ENCODE peak calls at places on chromosomes 4 and X, in five cellular contexts. E, N, P, H and F are unnamed samples.

GRCh38 chr4:1010522-1011021 is 854 bp upstream of the FGFRL1 start:
- DNase-seq in P (no peak), E (peak; percentile 63), N (peak; percentile 90), H (peak; percentile 91), F (peak; percentile 40)

GRCh38 chrX:49172280-49172780 is 632 bp downstream of the PLP2 start:
- DNase-seq in P (peak; percentile 83), H (peak; percentile 92), N (peak; percentile 90), E (peak; percentile 74), F (peak; percentile 57)

GRCh38 chrX:83508006-83508405 is at the start of gene POU3F4:
- DNase-seq in E (no peak), P (no peak), N (peak; percentile 76), H (no peak), F (peak; percentile 45)

GRCh38 chrX:21715825-21716224 is 42.1 kb downstream of the SMPX start:
- DNase-seq in N (no peak), P (no peak), E (no peak), H (no peak), F (no peak)

GRCh38 chr4:11497212-11497806 is 68.6 kb upstream of the HS3ST1 start:
- DNase-seq in E (no peak), H (no peak), N (no peak), P (no peak), F (peak; percentile 26)

GRCh38 chr4:34193451-34194154 is 2050.7 kb downstream of the ARAP2 start:
- DNase-seq in N (no peak), H (no peak), E (no peak), P (no peak), F (no peak)

GRCh38 chr4:182741054-182741453 is 176.1 kb downstream of the DCTD start:
- DNase-seq in E (no peak), P (no peak), N (no peak), H (no peak), F (no peak)

GRCh38 chr4:4333265-4333706 is 43.2 kb downstream of the ZBTB49 start:
- DNase-seq in P (no peak), E (peak; percentile 49), N (peak; percentile 60), H (peak; percentile 85), F (no peak)

GRCh38 chr4:105619193-105619931 is 66.9 kb downstream of the ARHGEF38 start:
- DNase-seq in P (no peak), H (peak; percentile 84), E (peak; percentile 96), N (peak; percentile 66), F (no peak)

GRCh38 chr4:142408003-142408441 is 438.1 kb downstream of the INPP4B start:
- DNase-seq in E (no peak), N (no peak), P (no peak), H (no peak), F (peak; percentile 35)

GRCh38 chr4:3522651-3523050 is 9.6 kb downstream of the LRPAP1 start:
- DNase-seq in N (peak; percentile 36), P (no peak), H (no peak), E (no peak), F (no peak)

GRCh38 chrX:46559062-46559461 is 13.8 kb upstream of the ZNF674 start:
- DNase-seq in N (no peak), P (no peak), H (no peak), E (no peak), F (no peak)

GRCh38 chr4:8820178-8821102 is 51.2 kb downstream of the HMX1 start:
- DNase-seq in N (peak; percentile 32), H (peak; percentile 66), E (peak; percentile 14), P (peak; percentile 68), F (no peak)

GRCh38 chr4:36026348-36026747 is 218.0 kb downstream of the ARAP2 start:
- DNase-seq in P (no peak), E (no peak), H (no peak), N (no peak), F (peak; percentile 2)

GRCh38 chrX:93875621-93876282 is 201.7 kb downstream of the FAM133A start:
- DNase-seq in E (peak; percentile 45), H (no peak), P (no peak), N (no peak), F (no peak)

GRCh38 chr4:83629945-83630684 is 94.2 kb downstream of the GPAT3 start:
- DNase-seq in E (peak; percentile 47), N (peak; percentile 70), H (no peak), P (no peak), F (no peak)

GRCh38 chrX:48938721-48939416 is 18.5 kb downstream of the OTUD5 start:
- DNase-seq in E (no peak), P (no peak), N (no peak), H (peak; percentile 87), F (no peak)

GRCh38 chr4:22573198-22573597 is 57.3 kb upstream of the ADGRA3 start:
- DNase-seq in H (no peak), N (peak; percentile 88), P (no peak), E (peak; percentile 76), F (no peak)

GRCh38 chrX:153885208-153885787 is 675 bp downstream of the L1CAM start:
- DNase-seq in H (no peak), N (no peak), E (no peak), P (no peak), F (no peak)

GRCh38 chrX:24292358-24292757 is 21.5 kb downstream of the SUPT20HL2 start:
- DNase-seq in E (no peak), P (no peak), H (no peak), N (peak; percentile 84), F (no peak)
- TF ChIP-seq POLR2AphosphoS5 in E (peak; percentile 12), P (no peak), H (no peak), N (peak; percentile 75), F (no peak)

GRCh38 chr4:75745721-75746199 is 21.4 kb downstream of the USO1 start:
- DNase-seq in N (no peak), P (no peak), E (no peak), H (no peak), F (no peak)

GRCh38 chr4:75742451-75742850 is 18.1 kb downstream of the USO1 start:
- DNase-seq in P (no peak), E (no peak), H (no peak), N (no peak), F (no peak)

GRCh38 chr4:75741027-75741426 is 16.6 kb downstream of the USO1 start:
- DNase-seq in H (no peak), E (no peak), P (no peak), N (no peak), F (no peak)

DNA sequence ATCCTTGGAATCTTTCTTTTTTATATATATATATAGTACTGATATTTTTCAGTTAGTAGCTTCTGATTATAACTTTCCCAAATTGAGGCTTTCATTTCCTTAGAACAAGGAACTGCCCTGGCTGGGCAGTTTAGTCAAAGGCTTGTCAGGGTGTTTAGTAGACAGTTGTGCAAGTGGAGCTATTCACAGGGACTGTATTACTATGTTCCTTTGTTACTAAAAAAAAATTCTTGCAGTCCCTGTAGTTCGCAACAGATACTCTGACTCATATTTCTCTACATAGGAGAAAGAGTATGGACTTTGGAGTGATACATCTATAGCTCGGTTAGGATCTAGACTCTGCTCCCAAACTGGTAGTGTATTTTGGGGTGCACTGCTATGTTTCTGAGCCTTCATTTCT is 20.8 kb downstream of the USO1 start:
- DNase-seq in P (no peak), N (no peak), E (no peak), H (no peak), F (no peak)
- TF ChIP-seq POLR2AphosphoS5 in P (no peak), N (no peak), E (no peak), H (no peak), F (no peak)

GRCh38 chr4:2413821-2414610 is 4.4 kb downstream of the ZFYVE28 start:
- DNase-seq in E (peak; percentile 38), H (peak; percentile 79), P (no peak), N (no peak), F (peak; percentile 63)

GRCh38 chr4:2415213-2415612 is 3.2 kb downstream of the ZFYVE28 start:
- DNase-seq in E (no peak), P (no peak), H (no peak), N (no peak), F (no peak)

GRCh38 chr4:2412534-2412884 is 5.9 kb downstream of the ZFYVE28 start:
- DNase-seq in E (peak; percentile 40), P (no peak), N (no peak), H (peak; percentile 49), F (no peak)

GRCh38 chr4:2411786-2412510 is 6.5 kb downstream of the ZFYVE28 start:
- DNase-seq in H (no peak), P (no peak), E (no peak), N (no peak), F (no peak)

GRCh38 chr4:2412885-2413716 is 5.3 kb downstream of the ZFYVE28 start:
- DNase-seq in H (peak; percentile 93), N (peak; percentile 87), P (no peak), E (peak; percentile 90), F (peak; percentile 92)
- TF ChIP-seq POLR2AphosphoS5 in H (peak; percentile 73), N (no peak), P (peak; percentile 20), E (no peak), F (peak; percentile 39)

GRCh38 chr4:7678318-7678852 is 243.7 kb upstream of the PSAPL1 start:
- DNase-seq in N (no peak), P (no peak), H (no peak), E (no peak), F (no peak)

GRCh38 chr4:7677799-7678301 is 243.1 kb upstream of the PSAPL1 start:
- DNase-seq in E (no peak), N (no peak), H (peak; percentile 60), P (no peak), F (no peak)

GRCh38 chr4:7676376-7676775 is 241.6 kb upstream of the PSAPL1 start:
- DNase-seq in P (no peak), N (no peak), H (no peak), E (no peak), F (no peak)

GRCh38 chr4:7675612-7676320 is 241.0 kb upstream of the PSAPL1 start:
- DNase-seq in N (no peak), H (peak; percentile 72), P (no peak), E (no peak), F (no peak)

DNA sequence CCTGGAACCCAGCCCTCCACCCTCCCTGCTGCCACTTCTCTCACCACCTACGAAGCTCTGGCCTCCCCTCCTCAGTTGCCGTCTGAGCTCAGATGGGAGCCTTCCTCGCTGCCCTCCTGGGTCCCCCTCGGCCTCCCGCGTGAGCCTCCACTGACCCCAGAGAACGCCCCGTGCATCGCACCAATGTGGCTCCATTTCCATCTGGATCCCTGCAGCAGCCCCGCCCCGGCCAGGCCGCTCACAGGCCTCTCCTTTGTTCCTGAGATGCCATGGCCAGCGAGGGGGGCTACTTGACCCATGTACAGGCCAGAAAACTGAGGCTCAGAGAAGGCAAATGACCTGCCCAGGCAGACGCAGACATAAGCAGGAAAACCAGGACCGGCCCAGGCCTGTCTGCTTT is 242.4 kb upstream of the PSAPL1 start:
- DNase-seq in H (peak; percentile 59), P (no peak), E (no peak), N (no peak), F (no peak)
- TF ChIP-seq POLR2AphosphoS5 in H (no peak), P (no peak), E (no peak), N (no peak), F (no peak)

GRCh38 chr4:124936427-124936826 is 223.9 kb upstream of the ANKRD50 start:
- DNase-seq in E (peak; percentile 83), H (no peak), P (no peak), N (no peak), F (no peak)
- TF ChIP-seq POLR2AphosphoS5 in E (peak; percentile 4), H (no peak), P (no peak), N (no peak), F (no peak)

DNA sequence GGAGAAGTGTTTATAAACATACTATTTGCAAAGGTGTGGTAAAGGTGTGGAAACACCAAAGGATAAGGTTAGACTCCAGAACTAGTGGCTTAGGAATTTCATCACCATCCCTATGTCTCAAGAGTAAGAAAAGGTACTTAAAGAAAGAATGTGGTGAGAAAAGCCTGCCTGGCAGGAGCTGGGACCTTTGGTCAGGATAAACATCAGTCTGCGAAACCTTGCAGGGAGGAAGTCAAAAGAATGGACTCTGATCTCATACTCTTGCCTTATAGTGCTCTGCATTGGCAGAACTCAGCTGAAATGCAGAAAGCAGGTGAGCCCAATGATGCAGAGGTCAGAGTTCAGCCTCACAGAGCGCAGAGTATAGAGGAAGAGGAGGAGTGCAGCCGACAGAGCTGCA is 97.2 kb upstream of the NR3C2 start:
- DNase-seq in N (no peak), H (no peak), P (no peak), E (no peak), F (peak; percentile 11)
- TF ChIP-seq POLR2AphosphoS5 in N (no peak), H (no peak), P (no peak), E (no peak), F (no peak)